ENCODE peak calls at places on chromosomes 16 and 17, in five cellular contexts. One of them, this sample, is unnamed.
A peak's percentile ranks its signal among the peaks of the same experiment; 100 is the strongest.

GRCh38 chr16:18979936-18980335 is 3.8 kb upstream of the TMC7 start:
- DNase-seq in CD8-positive, alpha-beta T cell: no peak
- DNase-seq in heart left ventricle: no peak
- DNase-seq in astrocyte: no peak
- DNase-seq in endodermal cell: no peak
- DNase-seq in this sample: no peak

GRCh38 chr17:50765454-50766221 is 1.7 kb downstream of the ANKRD40CL start:
- DNase-seq in astrocyte: no peak
- DNase-seq in heart left ventricle: no peak
- DNase-seq in endodermal cell: peak; percentile 55
- DNase-seq in CD8-positive, alpha-beta T cell: no peak
- DNase-seq in this sample: peak; percentile 33

GRCh38 chr16:53183442-53183841 is 128.7 kb downstream of the CHD9 start:
- DNase-seq in endodermal cell: no peak
- DNase-seq in CD8-positive, alpha-beta T cell: no peak
- DNase-seq in heart left ventricle: no peak
- DNase-seq in astrocyte: no peak
- DNase-seq in this sample: no peak

GRCh38 chr17:57534863-57535651 is 210.0 kb downstream of the CCDC182 start:
- DNase-seq in CD8-positive, alpha-beta T cell: no peak
- DNase-seq in astrocyte: no peak
- DNase-seq in endodermal cell: no peak
- DNase-seq in heart left ventricle: peak; percentile 65
- DNase-seq in this sample: no peak

GRCh38 chr16:68668266-68668665 is 23.2 kb downstream of the CDH3 start:
- DNase-seq in heart left ventricle: no peak
- DNase-seq in astrocyte: no peak
- DNase-seq in endodermal cell: no peak
- DNase-seq in CD8-positive, alpha-beta T cell: no peak
- DNase-seq in this sample: no peak

GRCh38 chr17:39393732-39394131 is 7.7 kb downstream of the FBXL20 start:
- DNase-seq in CD8-positive, alpha-beta T cell: no peak
- DNase-seq in heart left ventricle: no peak
- DNase-seq in endodermal cell: no peak
- DNase-seq in astrocyte: peak; percentile 12
- DNase-seq in this sample: no peak

GRCh38 chr17:74960739-74961342 is 11.7 kb downstream of the HID1 start:
- DNase-seq in CD8-positive, alpha-beta T cell: no peak
- DNase-seq in astrocyte: peak; percentile 13
- DNase-seq in heart left ventricle: no peak
- DNase-seq in endodermal cell: peak; percentile 96
- DNase-seq in this sample: no peak

GRCh38 chr16:4309833-4310266 is 6.0 kb upstream of the GLIS2 start:
- DNase-seq in heart left ventricle: peak; percentile 64
- DNase-seq in CD8-positive, alpha-beta T cell: peak; percentile 39
- DNase-seq in astrocyte: peak; percentile 75
- DNase-seq in endodermal cell: peak; percentile 97
- DNase-seq in this sample: peak; percentile 78

GRCh38 chr17:3801792-3802191 is 804 bp upstream of the ITGAE start:
- DNase-seq in CD8-positive, alpha-beta T cell: no peak
- DNase-seq in heart left ventricle: no peak
- DNase-seq in astrocyte: no peak
- DNase-seq in endodermal cell: no peak
- DNase-seq in this sample: no peak

GRCh38 chr17:16215965-16216316 is 607 bp upstream of the NCOR1 start:
- DNase-seq in CD8-positive, alpha-beta T cell: no peak
- DNase-seq in heart left ventricle: no peak
- DNase-seq in endodermal cell: no peak
- DNase-seq in astrocyte: no peak
- DNase-seq in this sample: no peak

GRCh38 chr16:87602005-87602790 is at the start of gene JPH3:
- DNase-seq in endodermal cell: peak; percentile 90
- DNase-seq in astrocyte: no peak
- DNase-seq in heart left ventricle: no peak
- DNase-seq in CD8-positive, alpha-beta T cell: no peak
- DNase-seq in this sample: no peak

GRCh38 chr16:64615647-64616280 is 506.1 kb downstream of the CDH11 start:
- DNase-seq in astrocyte: peak; percentile 21
- DNase-seq in CD8-positive, alpha-beta T cell: no peak
- DNase-seq in heart left ventricle: peak; percentile 30
- DNase-seq in endodermal cell: peak; percentile 89
- DNase-seq in this sample: peak; percentile 31

GRCh38 chr16:83933885-83934683 is 19.0 kb upstream of the OSGIN1 start:
- DNase-seq in astrocyte: peak; percentile 55
- DNase-seq in endodermal cell: no peak
- DNase-seq in CD8-positive, alpha-beta T cell: no peak
- DNase-seq in heart left ventricle: no peak
- DNase-seq in this sample: peak; percentile 36

GRCh38 chr16:13421726-13422125 is 498.2 kb upstream of the ERCC4 start:
- DNase-seq in heart left ventricle: no peak
- DNase-seq in astrocyte: peak; percentile 12
- DNase-seq in endodermal cell: peak; percentile 47
- DNase-seq in CD8-positive, alpha-beta T cell: no peak
- DNase-seq in this sample: no peak

GRCh38 chr17:14268264-14268663 is 31.6 kb upstream of the CDRT15 start:
- DNase-seq in CD8-positive, alpha-beta T cell: no peak
- DNase-seq in heart left ventricle: no peak
- DNase-seq in endodermal cell: peak; percentile 68
- DNase-seq in astrocyte: no peak
- DNase-seq in this sample: no peak

GRCh38 chr17:83144421-83145357 is 65.3 kb downstream of the METRNL start:
- DNase-seq in heart left ventricle: no peak
- DNase-seq in CD8-positive, alpha-beta T cell: no peak
- DNase-seq in astrocyte: no peak
- DNase-seq in endodermal cell: no peak
- DNase-seq in this sample: peak; percentile 78

GRCh38 chr16:2151188-2152091 is 3.0 kb downstream of the RAB26 start:
- DNase-seq in heart left ventricle: no peak
- DNase-seq in astrocyte: no peak
- DNase-seq in endodermal cell: peak; percentile 81
- DNase-seq in CD8-positive, alpha-beta T cell: no peak
- DNase-seq in this sample: peak; percentile 51

GRCh38 chr17:74201250-74201649 is 2.2 kb upstream of the RPL38 start:
- DNase-seq in astrocyte: no peak
- DNase-seq in heart left ventricle: no peak
- DNase-seq in CD8-positive, alpha-beta T cell: no peak
- DNase-seq in endodermal cell: no peak
- DNase-seq in this sample: no peak

GRCh38 chr16:56278196-56278855 is 87.0 kb downstream of the GNAO1 start:
- DNase-seq in heart left ventricle: no peak
- DNase-seq in astrocyte: no peak
- DNase-seq in endodermal cell: no peak
- DNase-seq in CD8-positive, alpha-beta T cell: no peak
- DNase-seq in this sample: no peak

GRCh38 chr16:56789360-56789759 is 59.4 kb downstream of the NUP93 start:
- DNase-seq in astrocyte: no peak
- DNase-seq in heart left ventricle: peak; percentile 33
- DNase-seq in endodermal cell: no peak
- DNase-seq in CD8-positive, alpha-beta T cell: peak; percentile 5
- DNase-seq in this sample: peak; percentile 20

GRCh38 chr16:22784690-22785214 is 29.2 kb upstream of the HS3ST2 start:
- DNase-seq in astrocyte: no peak
- DNase-seq in endodermal cell: no peak
- DNase-seq in heart left ventricle: no peak
- DNase-seq in CD8-positive, alpha-beta T cell: no peak
- DNase-seq in this sample: no peak

GRCh38 chr17:78779848-78780247 is 2.2 kb downstream of the CYTH1 start:
- DNase-seq in heart left ventricle: peak; percentile 9
- DNase-seq in astrocyte: no peak
- DNase-seq in CD8-positive, alpha-beta T cell: peak; percentile 41
- DNase-seq in endodermal cell: peak; percentile 54
- DNase-seq in this sample: no peak

GRCh38 chr16:23960081-23960499 is 124.3 kb downstream of the PRKCB start:
- DNase-seq in heart left ventricle: no peak
- DNase-seq in astrocyte: no peak
- DNase-seq in CD8-positive, alpha-beta T cell: no peak
- DNase-seq in endodermal cell: no peak
- DNase-seq in this sample: no peak
- H3K4me1 ChIP-seq in heart left ventricle: peaks cover 28% of the 10 kb centered on the region
- H3K4me1 ChIP-seq in astrocyte: no peaks in the 10 kb centered on the region
- H3K4me1 ChIP-seq in CD8-positive, alpha-beta T cell: peaks cover 40% of the 10 kb centered on the region
- H3K4me1 ChIP-seq in endodermal cell: no peaks in the 10 kb centered on the region
- H3K4me1 ChIP-seq in this sample: no peaks in the 10 kb centered on the region

DNA sequence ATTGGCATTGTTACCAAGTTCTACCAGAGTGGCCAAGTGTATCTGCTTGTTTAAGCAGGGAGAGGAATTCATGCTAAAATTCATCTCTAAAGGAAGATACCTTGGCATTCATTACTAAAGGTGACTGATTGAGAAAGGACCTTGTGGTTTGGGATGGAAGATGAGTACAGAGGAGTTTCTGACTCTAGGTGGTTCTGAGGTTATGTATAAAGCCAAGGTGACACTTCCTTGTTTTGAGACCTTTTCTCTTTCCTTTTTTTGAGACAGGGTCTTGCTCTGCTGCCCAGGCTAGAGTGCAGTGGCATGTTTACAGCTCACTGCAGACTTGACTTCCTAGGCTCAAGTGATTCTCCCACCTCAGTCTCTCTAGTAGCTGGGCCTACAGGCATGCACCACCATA is 9.1 kb downstream of the ABHD15 start:
- DNase-seq in CD8-positive, alpha-beta T cell: no peak
- DNase-seq in heart left ventricle: no peak
- DNase-seq in endodermal cell: no peak
- DNase-seq in astrocyte: no peak
- DNase-seq in this sample: no peak
- H3K4me3 ChIP-seq in CD8-positive, alpha-beta T cell: no peak overlapping the region
- H3K4me3 ChIP-seq in heart left ventricle: no peak overlapping the region
- H3K4me3 ChIP-seq in endodermal cell: no peak overlapping the region
- H3K4me3 ChIP-seq in astrocyte: no peak overlapping the region
- H3K4me3 ChIP-seq in this sample: no peak overlapping the region

GRCh38 chr17:1111599-1112443 is 68.0 kb downstream of the ABR start:
- DNase-seq in endodermal cell: no peak
- DNase-seq in CD8-positive, alpha-beta T cell: no peak
- DNase-seq in astrocyte: no peak
- DNase-seq in heart left ventricle: peak; percentile 64
- DNase-seq in this sample: peak; percentile 84

GRCh38 chr17:1110524-1110843 is 69.3 kb downstream of the ABR start:
- DNase-seq in endodermal cell: no peak
- DNase-seq in CD8-positive, alpha-beta T cell: no peak
- DNase-seq in astrocyte: no peak
- DNase-seq in heart left ventricle: no peak
- DNase-seq in this sample: peak; percentile 59

GRCh38 chr17:1109606-1110523 is 69.9 kb downstream of the ABR start:
- DNase-seq in CD8-positive, alpha-beta T cell: peak; percentile 18
- DNase-seq in endodermal cell: peak; percentile 92
- DNase-seq in heart left ventricle: peak; percentile 64
- DNase-seq in astrocyte: no peak
- DNase-seq in this sample: peak; percentile 84

GRCh38 chr17:1112875-1113274 is 66.9 kb downstream of the ABR start:
- DNase-seq in heart left ventricle: no peak
- DNase-seq in endodermal cell: peak; percentile 76
- DNase-seq in CD8-positive, alpha-beta T cell: no peak
- DNase-seq in astrocyte: no peak
- DNase-seq in this sample: peak; percentile 14

DNA sequence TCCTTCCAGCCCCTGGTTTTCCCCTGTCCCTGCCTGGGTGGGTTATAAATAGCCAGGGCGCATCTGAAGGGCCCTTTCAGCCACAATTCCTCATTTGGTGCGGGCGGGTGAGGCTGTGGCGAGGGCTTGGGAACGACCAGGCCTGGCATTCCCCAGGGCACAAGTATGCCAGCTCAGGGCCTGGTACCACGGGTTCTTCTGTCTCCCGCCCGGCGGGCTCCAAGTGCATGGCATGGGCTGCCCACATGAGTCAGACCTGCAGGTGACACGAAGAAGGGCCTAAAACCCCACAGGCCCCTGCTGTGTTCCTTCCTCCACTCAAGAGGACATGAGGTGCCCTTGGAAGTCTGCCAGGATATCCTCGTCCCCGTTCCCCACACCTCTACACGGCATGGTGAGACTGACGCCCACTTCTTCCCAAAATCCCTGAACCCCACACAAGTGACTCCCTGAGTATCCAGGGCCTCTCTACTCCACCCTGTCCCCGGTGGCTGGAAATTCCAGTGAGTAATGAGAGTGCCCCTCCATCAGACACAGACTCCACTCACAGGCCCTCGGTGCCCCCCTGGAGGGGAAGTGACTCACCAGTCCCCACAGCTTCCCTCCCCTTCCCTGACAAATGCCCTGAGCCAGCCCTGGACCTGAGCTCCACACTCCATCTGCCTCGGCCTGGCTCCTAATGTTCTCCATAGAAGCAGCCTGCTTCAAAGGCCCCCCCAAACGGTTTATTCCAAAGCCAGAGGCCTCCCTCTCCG is 68.8 kb downstream of the ABR start:
- DNase-seq in astrocyte: peak; percentile 84
- DNase-seq in endodermal cell: peak; percentile 88
- DNase-seq in CD8-positive, alpha-beta T cell: no peak
- DNase-seq in heart left ventricle: peak; percentile 89
- DNase-seq in this sample: peak; percentile 84
- H3K4me1 ChIP-seq in astrocyte: peaks cover 48% of the 10 kb centered on the region
- H3K4me1 ChIP-seq in endodermal cell: peaks cover 4% of the 10 kb centered on the region
- H3K4me1 ChIP-seq in CD8-positive, alpha-beta T cell: peaks cover 37% of the 10 kb centered on the region
- H3K4me1 ChIP-seq in heart left ventricle: peaks cover 66% of the 10 kb centered on the region
- H3K4me1 ChIP-seq in this sample: peaks cover 30% of the 10 kb centered on the region

DNA sequence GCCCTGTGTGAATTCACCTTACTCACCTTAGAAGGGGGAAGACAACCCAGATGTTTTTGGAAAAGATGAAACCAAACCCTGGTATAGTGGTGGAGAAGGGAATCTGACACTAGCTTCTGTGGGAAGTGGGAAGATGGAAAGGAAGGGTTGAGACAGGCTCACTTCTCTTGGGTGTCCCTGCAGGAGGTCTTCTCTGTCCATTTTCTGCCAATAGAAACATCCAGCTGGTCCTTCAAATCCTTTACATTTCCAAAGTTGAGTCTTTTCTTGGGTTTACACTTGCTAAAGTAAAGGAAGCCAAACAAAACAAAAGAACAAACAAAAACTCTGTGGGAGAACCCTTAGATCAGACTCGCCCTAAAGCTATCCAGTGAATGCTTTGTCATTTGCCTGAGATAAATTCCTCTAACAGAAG is 10.2 kb downstream of the HOXB1 start:
- DNase-seq in heart left ventricle: no peak
- DNase-seq in CD8-positive, alpha-beta T cell: no peak
- DNase-seq in endodermal cell: peak; percentile 68
- DNase-seq in astrocyte: no peak
- DNase-seq in this sample: no peak
- H3K4me3 ChIP-seq in heart left ventricle: no peak overlapping the region
- H3K4me3 ChIP-seq in CD8-positive, alpha-beta T cell: no peak overlapping the region
- H3K4me3 ChIP-seq in endodermal cell: no peak overlapping the region
- H3K4me3 ChIP-seq in astrocyte: no peak overlapping the region
- H3K4me3 ChIP-seq in this sample: no peak overlapping the region

GRCh38 chr17:2057130-2057713 is 2.3 kb downstream of the HIC1 start:
- DNase-seq in astrocyte: no peak
- DNase-seq in CD8-positive, alpha-beta T cell: no peak
- DNase-seq in endodermal cell: peak; percentile 80
- DNase-seq in heart left ventricle: no peak
- DNase-seq in this sample: no peak
- H3K4me1 ChIP-seq in astrocyte: peaks cover 47% of the 10 kb centered on the region
- H3K4me1 ChIP-seq in CD8-positive, alpha-beta T cell: peaks cover 47% of the 10 kb centered on the region
- H3K4me1 ChIP-seq in endodermal cell: no peaks in the 10 kb centered on the region
- H3K4me1 ChIP-seq in heart left ventricle: peaks cover 67% of the 10 kb centered on the region
- H3K4me1 ChIP-seq in this sample: no peaks in the 10 kb centered on the region